ENCODE peak calls at places on chromosomes 11 and 22, in five cellular contexts. H is NCI-H2029 treated with DMSO at 0.1 percent for 48 hours, I is RWPE1, P is type B pancreatic cell, L is body of pancreas. R is an unnamed sample.

GRCh38 chr11:85755285-85755684 is 55.7 kb downstream of the SYTL2 start:
- DNase-seq in H (no peak), I (no peak), P (no peak), L (no peak), R (no peak)

GRCh38 chr11:33507967-33508366 is 192.7 kb downstream of the C11orf91 start:
- DNase-seq in H (no peak), I (no peak), P (no peak), L (peak; percentile 36), R (peak; percentile 62)

GRCh38 chr22:30314918-30315317 is 11.8 kb downstream of the TBC1D10A start:
- DNase-seq in H (no peak), I (no peak), P (no peak), L (no peak), R (peak; percentile 56)

GRCh38 chr11:68002943-68003845 is 703 bp downstream of the UNC93B1 start:
- DNase-seq in H (peak; percentile 12), I (no peak), P (no peak), L (peak; percentile 73), R (peak; percentile 47)

GRCh38 chr11:87463486-87464102 is 425.9 kb downstream of the TMEM135 start:
- DNase-seq in H (no peak), I (peak; percentile 51), P (no peak), L (no peak), R (peak; percentile 80)

GRCh38 chr11:70766901-70767300 is 368.6 kb downstream of the CTTN start:
- DNase-seq in H (no peak), I (no peak), P (no peak), L (no peak), R (no peak)

GRCh38 chr11:111944651-111945051 is 7.5 kb downstream of the DIXDC1 start:
- DNase-seq in H (no peak), I (peak; percentile 58), P (no peak), L (no peak), R (peak; percentile 86)

GRCh38 chr22:26939466-26939865 is 282.1 kb downstream of the MIAT start:
- DNase-seq in H (no peak), I (no peak), P (no peak), L (no peak), R (no peak)

GRCh38 chr11:19963697-19964340 is 196.5 kb downstream of the DBX1 start:
- DNase-seq in H (no peak), I (no peak), P (no peak), L (no peak), R (no peak)

GRCh38 chr22:36238348-36239149 is 778 bp downstream of the APOL2 start:
- DNase-seq in H (no peak), I (no peak), P (no peak), L (peak; percentile 52), R (no peak)

GRCh38 chr11:88327462-88328143 is 9.9 kb downstream of the CTSC start:
- DNase-seq in H (no peak), I (no peak), P (no peak), L (no peak), R (no peak)

GRCh38 chr11:88303037-88303436 is 34.5 kb downstream of the CTSC start:
- DNase-seq in H (no peak), I (no peak), P (no peak), L (no peak), R (no peak)

GRCh38 chr11:70326365-70326803 is 55.9 kb downstream of the PPFIA1 start:
- DNase-seq in H (no peak), I (no peak), P (no peak), L (no peak), R (peak; percentile 54)

GRCh38 chr22:35462558-35463230 is 62.8 kb downstream of the MCM5 start:
- DNase-seq in H (no peak), I (no peak), P (no peak), L (no peak), R (no peak)

GRCh38 chr11:62902932-62903331 is 18.2 kb downstream of the CHRM1 start:
- DNase-seq in H (no peak), I (no peak), P (no peak), L (no peak), R (no peak)

GRCh38 chr22:19900707-19901436 is 40.7 kb upstream of the COMT start:
- DNase-seq in H (no peak), I (no peak), P (no peak), L (no peak), R (no peak)

GRCh38 chr11:67024410-67024809 is 1.5 kb downstream of the SYT12 start:
- DNase-seq in H (no peak), I (no peak), P (no peak), L (no peak), R (no peak)

GRCh38 chr11:44681698-44682097 is 45.1 kb upstream of the TSPAN18 start:
- DNase-seq in H (no peak), I (peak; percentile 31), P (no peak), L (no peak), R (no peak)

GRCh38 chr11:120565436-120566155 is 54.0 kb downstream of the GRIK4 start:
- DNase-seq in H (no peak), I (peak; percentile 13), P (no peak), L (no peak), R (peak; percentile 40)

GRCh38 chr11:33659370-33660139 is 41.1 kb downstream of the C11orf91 start:
- DNase-seq in H (no peak), I (no peak), P (no peak), L (no peak), R (no peak)

GRCh38 chr11:115226556-115226955 is 277.7 kb downstream of the CADM1 start:
- DNase-seq in H (no peak), I (no peak), P (no peak), L (no peak), R (peak; percentile 66)

GRCh38 chr11:45031912-45032519 is 81.3 kb upstream of the TP53I11 start:
- DNase-seq in H (no peak), I (no peak), P (no peak), L (no peak), R (no peak)

GRCh38 chr22:20106849-20107237 is 9.1 kb upstream of the RANBP1 start:
- DNase-seq in H (no peak), I (no peak), P (no peak), L (no peak), R (no peak)

GRCh38 chr11:14643697-14644395 is at the start of gene PDE3B:
- DNase-seq in H (peak; percentile 31), I (peak; percentile 44), P (peak; percentile 82), L (peak; percentile 89), R (peak; percentile 39)

GRCh38 chr11:74212533-74212932 is 41.4 kb downstream of the PPME1 start:
- DNase-seq in H (no peak), I (no peak), P (no peak), L (no peak), R (no peak)

GRCh38 chr11:33915521-33915920 is 23.6 kb upstream of the LMO2 start:
- DNase-seq in H (no peak), I (no peak), P (no peak), L (no peak), R (no peak)

GRCh38 chr22:36469094-36469710 is 12.2 kb downstream of the TXN2 start:
- DNase-seq in H (no peak), I (no peak), P (no peak), L (no peak), R (no peak)

GRCh38 chr11:7577883-7578242 is 64.1 kb downstream of the PPFIBP2 start:
- DNase-seq in H (no peak), I (no peak), P (no peak), L (no peak), R (peak; percentile 53)

GRCh38 chr22:29308791-29309262 is 2.4 kb downstream of the GAS2L1 start:
- DNase-seq in H (no peak), I (peak; percentile 58), P (no peak), L (no peak), R (peak; percentile 72)

GRCh38 chr11:119885861-119886567 is 157.0 kb upstream of the NECTIN1 start:
- DNase-seq in H (no peak), I (no peak), P (no peak), L (no peak), R (no peak)

GRCh38 chr11:22920939-22921565 is 60.8 kb upstream of the CCDC179 start:
- DNase-seq in H (peak; percentile 51), I (peak; percentile 14), P (no peak), L (peak; percentile 51), R (peak; percentile 63)

GRCh38 chr11:7599209-7599608 is 74.1 kb downstream of the CYB5R2 start:
- DNase-seq in H (no peak), I (no peak), P (no peak), L (no peak), R (no peak)